ENCODE peak calls at places on chromosomes 5 and 9, in four cellular contexts. J, T, S and C are unnamed samples.

GRCh38 chr5:16013334-16014065 is 166.1 kb downstream of the MARCHF11 start:
- DNase-seq in J (no peak), T (no peak), S (no peak), C (no peak)

GRCh38 chr9:111094433-111095421 is 56.5 kb upstream of the LPAR1 start:
- DNase-seq in J (no peak), T (peak), S (no peak), C (no peak)

GRCh38 chr9:131546336-131547084 is 1.2 kb downstream of the PRRT1B start:
- DNase-seq in J (peak), T (no peak), S (peak), C (no peak)

GRCh38 chr5:27810458-27810857 is 772.1 kb upstream of the CDH9 start:
- DNase-seq in J (peak), T (no peak), S (no peak), C (no peak)

GRCh38 chr5:27682600-27682999 is 644.2 kb upstream of the CDH9 start:
- DNase-seq in J (no peak), T (peak), S (peak), C (no peak)

GRCh38 chr9:69996947-69997346 is 46.7 kb upstream of the MAMDC2 start:
- DNase-seq in J (no peak), T (no peak), S (no peak), C (no peak)

GRCh38 chr9:94167055-94167346 is 82.7 kb downstream of the PTPDC1 start:
- DNase-seq in J (no peak), T (no peak), S (no peak), C (no peak)

GRCh38 chr5:150556859-150557506 is 49.1 kb downstream of the NDST1 start:
- DNase-seq in J (no peak), T (no peak), S (no peak), C (no peak)

GRCh38 chr5:151780348-151780747 is 8.6 kb downstream of the G3BP1 start:
- DNase-seq in J (no peak), T (no peak), S (no peak), C (no peak)

DNA sequence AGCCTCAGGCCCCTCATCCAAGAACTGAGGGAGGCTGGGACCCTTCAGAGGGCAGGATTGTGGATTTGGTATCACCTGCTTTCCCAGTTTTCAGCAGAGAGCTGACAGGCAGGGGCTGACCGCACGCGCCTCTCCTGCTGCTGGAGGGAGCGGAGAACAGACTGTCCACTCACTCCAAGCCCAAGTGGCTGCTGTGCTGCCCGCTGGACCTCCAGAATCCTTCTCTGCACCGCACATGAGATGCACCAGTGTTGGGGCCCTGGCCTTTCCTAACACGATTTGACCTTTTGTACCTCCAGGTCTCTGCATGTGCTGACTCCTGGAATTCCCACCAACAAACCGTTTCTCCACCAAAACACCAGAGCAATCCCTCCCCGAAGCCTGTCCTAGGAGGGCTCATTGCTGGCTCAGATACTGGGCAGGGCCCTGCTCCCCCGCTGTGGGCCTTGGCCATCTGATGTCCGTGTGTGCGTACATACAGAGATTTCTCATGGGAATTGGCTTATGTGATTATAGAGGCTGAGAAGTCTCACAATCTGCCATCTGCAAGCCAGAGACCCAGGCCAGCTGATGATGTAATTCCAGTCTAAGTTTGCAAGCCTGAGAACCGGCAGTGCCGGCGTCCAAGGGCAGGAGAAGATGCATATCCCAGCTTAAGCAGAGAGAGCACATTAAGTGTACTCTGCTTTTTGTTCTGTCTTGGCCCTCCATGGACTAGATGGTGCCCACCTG is 141.7 kb downstream of the GADD45G start:
- DNase-seq in J (no peak), T (no peak), S (no peak), C (no peak)
- TF ChIP-seq JUN in J (no peak), T (no peak), S (no peak), C (no peak)

DNA sequence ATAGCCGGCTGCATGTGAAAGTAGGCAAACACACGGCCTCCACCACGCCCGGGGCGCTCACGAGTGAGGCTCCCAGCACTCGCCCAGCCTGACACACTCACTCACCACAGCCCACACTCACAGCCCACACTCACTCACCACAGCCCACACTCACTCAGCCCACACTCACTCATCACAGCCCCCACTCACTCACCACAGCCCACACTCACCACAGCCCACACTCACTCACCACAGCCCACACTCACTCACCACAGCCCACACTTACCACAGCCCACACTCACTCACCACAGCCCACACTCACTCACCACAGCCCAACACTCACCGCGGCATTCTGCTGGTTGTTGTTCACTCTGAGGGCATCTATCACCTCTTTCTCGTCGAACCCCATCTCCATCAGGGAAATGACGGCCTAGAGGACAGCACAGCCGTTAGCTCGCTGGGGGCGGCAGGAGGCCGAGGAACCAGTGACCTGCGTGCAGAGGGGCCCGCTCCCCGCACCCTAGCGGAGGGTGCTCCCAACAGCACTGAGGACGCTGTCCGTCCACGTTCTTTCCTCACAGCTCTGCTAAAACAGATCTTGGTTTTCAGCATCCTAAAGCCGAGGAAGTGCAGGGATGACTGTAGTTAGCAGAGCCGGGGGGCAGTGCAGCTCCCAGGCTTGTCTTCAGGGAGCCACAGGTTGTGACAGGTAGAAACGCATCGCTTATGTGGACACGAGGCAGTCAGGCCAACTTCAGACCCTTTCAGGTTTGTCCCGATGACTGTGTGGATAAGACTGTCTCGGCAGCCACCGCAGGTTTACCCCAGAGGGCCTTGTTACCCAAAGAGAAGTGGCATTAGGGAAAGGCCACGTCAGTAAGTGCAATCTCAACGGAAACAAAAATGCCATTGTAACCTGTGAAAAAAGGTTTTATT is 21.6 kb downstream of the UBAC1 start:
- DNase-seq in J (no peak), T (no peak), S (no peak), C (no peak)
- TF ChIP-seq JUN in J (no peak), T (no peak), S (no peak), C (no peak)

GRCh38 chr9:2469681-2470141 is 151.9 kb upstream of the VLDLR start:
- DNase-seq in J (peak), T (peak), S (no peak), C (no peak)
- TF ChIP-seq JUN in J (no peak), T (no peak), S (no peak), C (no peak)

GRCh38 chr5:98109561-98110006 is 663.9 kb upstream of the RGMB start:
- DNase-seq in J (peak), T (no peak), S (no peak), C (no peak)

GRCh38 chr5:98108497-98108896 is 665.0 kb upstream of the RGMB start:
- DNase-seq in J (peak), T (no peak), S (no peak), C (no peak)

GRCh38 chr5:98110791-98111190 is 662.7 kb upstream of the RGMB start:
- DNase-seq in J (no peak), T (no peak), S (no peak), C (no peak)

GRCh38 chr5:98110270-98110669 is 663.2 kb upstream of the RGMB start:
- DNase-seq in J (peak), T (no peak), S (no peak), C (no peak)

DNA sequence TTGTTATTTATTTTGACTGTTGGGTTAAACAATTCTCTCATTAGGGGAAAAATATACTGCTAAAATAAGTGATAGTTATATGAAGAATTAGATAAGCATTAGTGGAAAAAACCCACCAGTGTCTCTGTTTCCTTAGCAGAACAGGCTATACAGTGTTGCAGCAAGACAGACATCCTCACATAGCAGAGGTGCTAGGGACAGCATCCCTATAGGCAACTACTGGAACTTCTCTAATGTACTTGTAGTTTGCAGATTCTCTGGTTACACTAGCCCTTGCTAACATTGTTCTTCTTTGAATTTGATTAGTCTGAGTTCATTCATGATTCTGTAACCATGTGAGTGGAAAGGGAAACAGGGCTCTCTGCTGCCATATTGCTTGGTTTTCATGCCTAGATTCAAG is 661.8 kb upstream of the RGMB start:
- DNase-seq in J (no peak), T (no peak), S (no peak), C (no peak)
- TF ChIP-seq JUN in J (no peak), T (no peak), S (no peak), C (no peak)

GRCh38 chr9:116238751-116239340 is 85.3 kb downstream of the PAPPA start:
- DNase-seq in J (no peak), T (no peak), S (no peak), C (no peak)

GRCh38 chr9:116233160-116233530 is 79.6 kb downstream of the PAPPA start:
- DNase-seq in J (no peak), T (peak), S (no peak), C (no peak)

GRCh38 chr9:116234091-116234490 is 80.5 kb downstream of the PAPPA start:
- DNase-seq in J (no peak), T (peak), S (no peak), C (no peak)

GRCh38 chr9:116237456-116237855 is 83.9 kb downstream of the PAPPA start:
- DNase-seq in J (no peak), T (no peak), S (no peak), C (no peak)

DNA sequence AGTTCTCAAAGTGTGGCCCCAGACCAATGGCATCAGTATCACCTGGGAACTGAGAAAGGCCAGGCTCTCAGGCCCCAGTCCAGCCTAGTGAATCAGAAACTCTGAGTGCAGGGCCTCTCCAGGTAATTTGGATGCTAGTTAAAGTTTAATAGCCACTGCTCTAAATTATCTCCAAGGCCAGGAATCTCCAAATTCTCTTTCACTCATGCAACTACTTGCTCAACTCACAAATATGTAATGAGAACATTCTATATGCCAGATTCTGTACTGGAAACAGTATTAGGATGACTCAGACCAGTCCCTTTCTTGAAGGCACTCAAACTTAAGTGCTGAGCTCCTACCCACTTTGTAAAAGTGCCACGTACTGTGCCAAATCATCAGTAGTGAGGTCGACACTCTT is 84.6 kb downstream of the PAPPA start:
- DNase-seq in J (no peak), T (peak), S (no peak), C (no peak)
- TF ChIP-seq JUN in J (no peak), T (peak), S (no peak), C (no peak)

GRCh38 chr9:20740304-20740703 is 56.2 kb downstream of the FOCAD start:
- DNase-seq in J (no peak), T (no peak), S (no peak), C (no peak)
- TF ChIP-seq JUN in J (no peak), T (no peak), S (no peak), C (no peak)

GRCh38 chr9:26975728-26976707 is 19.8 kb downstream of the IFT74 start:
- DNase-seq in J (peak), T (peak), S (peak), C (no peak)
- TF ChIP-seq JUN in J (no peak), T (no peak), S (no peak), C (no peak)